ENCODE peak calls at places on chromosome 11, in five cellular contexts. L is spleen, S is fibroblast of lung, K is coronary artery, D is cardiac muscle cell. W is an unnamed sample.

GRCh38 chr11:57100638-57101312 is 81.0 kb upstream of the LRRC55 start:
- DNase-seq in L (no peak), S (no peak), K (no peak), D (no peak), W (no peak)

GRCh38 chr11:28529540-28530410 is 421.6 kb downstream of the METTL15 start:
- DNase-seq in L (no peak), S (peak), K (no peak), D (peak), W (no peak)

GRCh38 chr11:14414470-14415461 is 55.8 kb upstream of the RRAS2 start:
- DNase-seq in L (no peak), S (peak), K (no peak), D (no peak), W (peak)

GRCh38 chr11:61973603-61974162 is 6.2 kb upstream of the FTH1 start:
- DNase-seq in L (peak), S (no peak), K (no peak), D (no peak), W (no peak)

GRCh38 chr11:82682003-82682751 is 51.5 kb downstream of the FAM181B start:
- DNase-seq in L (no peak), S (peak), K (no peak), D (peak), W (no peak)

GRCh38 chr11:116224154-116224888 is 548.5 kb downstream of the BUD13 start:
- DNase-seq in L (no peak), S (peak), K (no peak), D (peak), W (no peak)

GRCh38 chr11:113378692-113379091 is 8.9 kb upstream of the ANKK1 start:
- DNase-seq in L (no peak), S (no peak), K (no peak), D (no peak), W (no peak)

GRCh38 chr11:70543611-70544010 is 145.3 kb downstream of the CTTN start:
- DNase-seq in L (peak), S (no peak), K (no peak), D (no peak), W (no peak)

GRCh38 chr11:17581036-17581731 is 34.1 kb downstream of the OTOG start:
- DNase-seq in L (peak), S (no peak), K (peak), D (no peak), W (no peak)

GRCh38 chr11:69870772-69871171 is 51.6 kb upstream of the FGF3 start:
- DNase-seq in L (no peak), S (peak), K (no peak), D (no peak), W (no peak)

GRCh38 chr11:96188625-96189006 is 154.4 kb downstream of the MAML2 start:
- DNase-seq in L (no peak), S (peak), K (no peak), D (no peak), W (no peak)

GRCh38 chr11:128472128-128473110 is 114.9 kb downstream of the ETS1 start:
- DNase-seq in L (no peak), S (peak), K (no peak), D (no peak), W (no peak)

GRCh38 chr11:77144854-77145428 is 16.9 kb downstream of the MYO7A start:
- DNase-seq in L (no peak), S (no peak), K (no peak), D (no peak), W (no peak)

GRCh38 chr11:35615911-35616900 is 2.1 kb upstream of the FJX1 start:
- DNase-seq in L (no peak), S (peak), K (no peak), D (peak), W (no peak)

GRCh38 chr11:129636926-129637325 is 178.7 kb upstream of the TMEM45B start:
- DNase-seq in L (no peak), S (peak), K (no peak), D (no peak), W (no peak)

GRCh38 chr11:76169473-76169881 is 36.8 kb downstream of the WNT11 start:
- DNase-seq in L (no peak), S (no peak), K (no peak), D (no peak), W (no peak)

GRCh38 chr11:34605481-34606325 is 15.2 kb upstream of the EHF start:
- DNase-seq in L (no peak), S (no peak), K (no peak), D (no peak), W (no peak)

GRCh38 chr11:12888525-12889158 is 120.5 kb upstream of the RASSF10 start:
- DNase-seq in L (peak), S (peak), K (peak), D (peak), W (peak)

GRCh38 chr11:121112498-121113455 is 11.7 kb downstream of the TECTA start:
- DNase-seq in L (no peak), S (peak), K (no peak), D (peak), W (no peak)

GRCh38 chr11:10655931-10656576 is 37.5 kb downstream of the IRAG1 start:
- DNase-seq in L (no peak), S (peak), K (no peak), D (no peak), W (no peak)

GRCh38 chr11:45921561-45922424 is 663 bp upstream of the LARGE2 start:
- DNase-seq in L (no peak), S (no peak), K (peak), D (peak), W (no peak)

GRCh38 chr11:17391493-17392355 is 3.3 kb upstream of the KCNJ11 start:
- DNase-seq in L (no peak), S (no peak), K (no peak), D (no peak), W (no peak)

GRCh38 chr11:34281256-34281655 is 76.6 kb downstream of the ABTB2 start:
- DNase-seq in L (no peak), S (no peak), K (no peak), D (no peak), W (no peak)

GRCh38 chr11:123573291-123573690 is 81.1 kb downstream of the SCN3B start:
- DNase-seq in L (no peak), S (no peak), K (no peak), D (no peak), W (no peak)

GRCh38 chr11:120168108-120168959 is 30.4 kb upstream of the TRIM29 start:
- DNase-seq in L (no peak), S (no peak), K (peak), D (no peak), W (no peak)

GRCh38 chr11:83908457-83908856 is 622.3 kb upstream of the CCDC90B start:
- DNase-seq in L (no peak), S (no peak), K (no peak), D (no peak), W (no peak)

GRCh38 chr11:93564895-93565294 is 21.7 kb upstream of the SMCO4 start:
- DNase-seq in L (no peak), S (no peak), K (no peak), D (no peak), W (no peak)

GRCh38 chr11:113026778-113027177 is 65.6 kb downstream of the NCAM1 start:
- DNase-seq in L (no peak), S (no peak), K (no peak), D (peak), W (no peak)

GRCh38 chr11:104522650-104523049 is 358.7 kb upstream of the PDGFD start:
- DNase-seq in L (no peak), S (peak), K (no peak), D (no peak), W (no peak)

GRCh38 chr11:67373916-67374570 is 645 bp upstream of the CLCF1 start:
- DNase-seq in L (peak), S (peak), K (peak), D (peak), W (no peak)

GRCh38 chr11:73995731-73996130 is 13.1 kb upstream of the UCP2 start:
- DNase-seq in L (no peak), S (no peak), K (no peak), D (no peak), W (no peak)

GRCh38 chr11:128825050-128825806 is 41.9 kb downstream of the KCNJ1 start:
- DNase-seq in L (peak), S (no peak), K (no peak), D (no peak), W (no peak)

GRCh38 chr11:125593113-125593761 is 585 bp downstream of the STT3A start:
- DNase-seq in L (no peak), S (peak), K (peak), D (no peak), W (no peak)

GRCh38 chr11:70432580-70432979 is 34.3 kb downstream of the CTTN start:
- DNase-seq in L (no peak), S (no peak), K (no peak), D (no peak), W (no peak)

GRCh38 chr11:76419896-76420295 is 24.9 kb upstream of the EMSY start:
- DNase-seq in L (no peak), S (no peak), K (no peak), D (no peak), W (no peak)

GRCh38 chr11:30015725-30016449 is 943 bp downstream of the KCNA4 start:
- DNase-seq in L (no peak), S (no peak), K (no peak), D (no peak), W (no peak)

GRCh38 chr11:65636108-65636809 is 1.6 kb upstream of the SIPA1 start:
- DNase-seq in L (peak), S (no peak), K (no peak), D (no peak), W (no peak)

GRCh38 chr11:65636810-65637557 is 917 bp upstream of the SIPA1 start:
- DNase-seq in L (peak), S (no peak), K (no peak), D (no peak), W (no peak)

GRCh38 chr11:65634905-65635731 is 2.8 kb upstream of the SIPA1 start:
- DNase-seq in L (peak), S (no peak), K (no peak), D (no peak), W (no peak)

GRCh38 chr11:65639623-65640482 is 2.0 kb downstream of the SIPA1 start:
- DNase-seq in L (peak), S (no peak), K (no peak), D (no peak), W (peak)

GRCh38 chr11:65637794-65638317 is at the start of gene SIPA1:
- DNase-seq in L (peak), S (peak), K (peak), D (peak), W (peak)
- TF ChIP-seq CTCF in L (no peak), S (peak), K (no peak), D (peak), W (no peak)

DNA sequence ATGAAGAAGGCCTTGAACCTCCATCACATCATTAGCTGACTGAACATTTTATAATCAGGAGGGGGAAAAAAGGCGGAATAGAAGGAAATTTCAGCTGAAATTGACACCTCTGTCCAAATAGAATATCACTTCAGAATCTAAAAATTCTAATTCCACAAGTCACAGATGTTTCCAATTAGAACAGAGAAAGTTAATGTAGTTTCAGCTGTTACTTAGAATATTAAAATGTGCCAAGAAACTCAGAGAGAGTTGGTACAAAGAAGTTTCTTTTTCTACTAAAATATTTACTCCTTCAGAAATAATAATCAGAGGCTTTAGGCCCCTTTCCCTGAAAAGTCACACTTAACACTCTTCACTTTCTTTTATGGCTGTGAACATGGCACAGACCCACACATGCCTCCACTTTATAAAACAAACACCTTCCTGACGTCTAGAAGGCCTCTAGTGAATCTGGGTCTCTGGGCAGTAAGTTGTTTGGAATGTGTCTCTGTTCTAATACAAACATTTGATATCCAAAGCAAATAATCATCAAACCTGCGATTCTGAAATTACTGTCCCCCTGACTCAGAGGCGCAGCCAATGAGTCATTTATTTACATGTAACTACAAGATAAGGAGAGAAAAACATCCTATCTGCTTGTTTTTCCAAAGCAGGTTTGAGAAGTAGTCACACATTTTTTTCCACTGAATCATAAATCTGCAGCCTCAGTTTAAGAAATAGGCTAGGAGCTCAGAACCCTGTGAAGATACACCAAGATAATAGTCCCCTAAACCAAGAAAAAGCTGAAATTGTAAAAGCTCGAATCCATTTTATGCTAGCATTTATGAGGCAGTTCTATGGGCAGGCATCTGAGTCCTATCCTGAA is 148.4 kb downstream of the ME3 start:
- DNase-seq in L (no peak), S (peak), K (no peak), D (no peak), W (no peak)
- H3K27ac ChIP-seq in L (peak), S (peak), K (peak), D (peak), W (no peak)

GRCh38 chr11:32434387-32435151 is 770 bp downstream of the WT1 start:
- DNase-seq in L (peak), S (no peak), K (no peak), D (no peak), W (no peak)
- TF ChIP-seq CTCF in L (no peak), S (no peak), K (no peak), D (peak), W (no peak)

DNA sequence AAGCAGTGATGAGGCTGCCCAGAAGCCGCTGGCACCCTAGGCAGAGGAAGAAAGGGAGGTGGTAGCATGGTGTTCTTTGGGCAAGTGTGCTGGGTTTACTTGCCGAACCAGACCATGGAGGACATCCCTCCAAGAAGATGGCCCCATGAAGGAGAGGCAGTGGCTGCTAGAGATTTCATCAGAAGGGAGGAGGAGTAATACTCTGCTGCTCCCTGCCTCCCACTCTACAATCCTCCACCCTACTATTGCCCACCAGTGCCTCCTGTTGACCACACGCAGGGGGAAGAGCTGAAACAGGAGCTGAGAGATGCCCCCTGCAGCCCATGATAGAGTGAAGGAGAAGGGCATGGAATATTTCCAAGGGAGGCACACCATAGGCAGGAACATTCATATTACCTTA is 51.0 kb upstream of the PRSS23 start:
- DNase-seq in L (no peak), S (no peak), K (no peak), D (no peak), W (no peak)
- H3K27ac ChIP-seq in L (no peak), S (no peak), K (no peak), D (no peak), W (no peak)

GRCh38 chr11:117725048-117725734 is 71.8 kb downstream of the DSCAML1 start:
- DNase-seq in L (peak), S (no peak), K (no peak), D (no peak), W (no peak)

GRCh38 chr11:117722074-117722473 is 74.9 kb downstream of the DSCAML1 start:
- DNase-seq in L (no peak), S (no peak), K (no peak), D (peak), W (no peak)

GRCh38 chr11:117724621-117725020 is 72.4 kb downstream of the DSCAML1 start:
- DNase-seq in L (peak), S (no peak), K (no peak), D (peak), W (no peak)

GRCh38 chr11:117723625-117724024 is 73.4 kb downstream of the DSCAML1 start:
- DNase-seq in L (peak), S (no peak), K (no peak), D (no peak), W (no peak)

DNA sequence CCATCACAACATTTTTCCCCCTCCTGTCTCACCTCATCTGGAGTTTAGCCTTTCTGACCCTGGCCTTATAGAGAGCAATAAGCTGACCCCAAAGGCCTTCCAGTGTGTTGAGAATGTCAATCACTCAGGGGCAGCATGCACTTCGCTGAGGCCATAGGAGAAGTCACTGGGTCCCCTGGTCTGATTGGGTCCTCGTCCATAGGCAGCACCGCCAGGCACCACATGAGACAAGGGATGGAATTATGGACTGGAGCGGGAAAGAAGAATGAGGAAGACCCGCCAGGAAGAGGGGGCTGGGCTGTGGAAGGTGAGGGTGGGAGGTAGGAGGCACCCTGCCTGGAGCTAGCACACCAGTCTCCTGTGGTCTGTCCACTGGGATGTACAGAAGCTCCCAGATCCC is 72.9 kb downstream of the DSCAML1 start:
- DNase-seq in L (peak), S (no peak), K (no peak), D (peak), W (no peak)
- TF ChIP-seq CTCF in L (no peak), S (no peak), K (no peak), D (no peak), W (no peak)

GRCh38 chr11:65013692-65014145 is 241 bp upstream of the ARL2 start:
- DNase-seq in L (peak), S (peak), K (peak), D (peak), W (peak)
- H3K27ac ChIP-seq in L (peak), S (peak), K (peak), D (peak), W (peak)

GRCh38 chr11:122293298-122294023 is 177.4 kb upstream of the BLID start:
- DNase-seq in L (no peak), S (no peak), K (no peak), D (no peak), W (no peak)
- TF ChIP-seq CTCF in L (no peak), S (peak), K (no peak), D (peak), W (no peak)

DNA sequence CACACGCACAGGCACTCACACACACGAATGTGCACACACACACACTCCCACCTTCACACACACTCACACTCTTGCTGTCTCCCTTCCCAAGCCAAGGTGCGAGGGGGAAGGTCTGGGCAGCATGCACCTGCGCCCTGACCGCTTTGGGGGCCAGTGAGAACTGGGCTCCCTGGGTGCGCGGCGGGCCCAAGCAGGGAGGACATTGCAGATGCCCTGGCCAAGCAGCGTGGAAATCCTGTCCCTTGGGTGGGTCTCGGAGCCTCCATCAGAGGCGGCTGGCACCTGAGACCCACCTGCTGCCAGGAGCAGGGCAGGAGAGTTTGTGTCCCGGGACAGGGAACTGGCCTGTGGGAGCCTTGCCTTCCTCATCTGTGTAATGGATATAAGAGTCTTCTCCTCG is 3.3 kb downstream of the CD81 start:
- DNase-seq in L (no peak), S (no peak), K (no peak), D (no peak), W (no peak)
- H3K27ac ChIP-seq in L (peak), S (peak), K (peak), D (no peak), W (no peak)